ENCODE peak calls at places on chromosomes 3 and 15, in five cellular contexts. V, D, R, Z and F are unnamed samples.

GRCh38 chr3:153925826-153926514 is 195.2 kb upstream of the ARHGEF26 start:
- DNase-seq in V (no peak), D (no peak), R (no peak), Z (no peak), F (no peak)

GRCh38 chr15:72809329-72809728 is 25.8 kb upstream of the ADPGK start:
- DNase-seq in V (no peak), D (no peak), R (no peak), Z (no peak), F (no peak)

GRCh38 chr15:87369269-87369668 is 887.3 kb downstream of the NTRK3 start:
- DNase-seq in V (no peak), D (no peak), R (no peak), Z (no peak), F (no peak)

GRCh38 chr3:140163159-140163763 is 228.3 kb downstream of the CLSTN2 start:
- DNase-seq in V (no peak), D (no peak), R (no peak), Z (no peak), F (no peak)

GRCh38 chr15:66703540-66703941 is 1.5 kb downstream of the SMAD6 start:
- DNase-seq in V (no peak), D (no peak), R (no peak), Z (no peak), F (no peak)

GRCh38 chr3:149480326-149481017 is 6.0 kb downstream of the TM4SF4 start:
- DNase-seq in V (peak; percentile 22), D (peak; percentile 91), R (no peak), Z (peak; percentile 76), F (peak; percentile 75)

GRCh38 chr3:20637729-20638128 is 451.7 kb upstream of the SGO1 start:
- DNase-seq in V (no peak), D (no peak), R (no peak), Z (no peak), F (no peak)

GRCh38 chr15:84600331-84600686 is 500 bp upstream of the ZSCAN2 start:
- DNase-seq in V (peak; percentile 33), D (peak; percentile 93), R (peak; percentile 17), Z (peak; percentile 74), F (peak; percentile 92)

GRCh38 chr15:31235298-31236183 is 91.1 kb upstream of the KLF13 start:
- DNase-seq in V (no peak), D (peak; percentile 55), R (no peak), Z (no peak), F (peak; percentile 93)

GRCh38 chr15:25690673-25691543 is 172.2 kb downstream of the ATP10A start:
- DNase-seq in V (no peak), D (peak; percentile 68), R (no peak), Z (no peak), F (peak; percentile 55)

GRCh38 chr3:55500555-55501340 is 13.6 kb upstream of the WNT5A start:
- DNase-seq in V (no peak), D (no peak), R (no peak), Z (no peak), F (no peak)

GRCh38 chr15:74127954-74128784 is 2.2 kb upstream of the ISLR2 start:
- DNase-seq in V (no peak), D (peak; percentile 68), R (no peak), Z (no peak), F (no peak)